ENCODE peak calls at places on chromosomes 16 and 17, in ten cellular contexts. H, S, K, N, P, C, T, J, R and I are unnamed samples.

GRCh38 chr16:69057400-69058378 is 47.8 kb upstream of the HAS3 start:
- DNase-seq in H (no peak), S (no peak), K (no peak), N (peak; percentile 82), P (peak; percentile 45), C (peak; percentile 77), T (no peak), J (peak; percentile 95), R (no peak), I (no peak)

GRCh38 chr17:17792551-17793377 is 44.0 kb downstream of the SREBF1 start:
- DNase-seq in H (no peak), S (no peak), K (no peak), N (peak; percentile 91), P (peak; percentile 84), C (no peak), T (no peak), J (no peak), R (peak; percentile 69), I (no peak)

GRCh38 chr16:50702725-50703124 is 9.3 kb downstream of the NOD2 start:
- DNase-seq in H (no peak), S (no peak), K (no peak), N (no peak), P (no peak), C (peak; percentile 88), T (no peak), J (no peak), R (no peak), I (no peak)

GRCh38 chr17:62650587-62650986 is 23.1 kb downstream of the MRC2 start:
- DNase-seq in H (no peak), S (no peak), K (no peak), N (peak; percentile 46), P (no peak), C (peak; percentile 76), T (no peak), J (no peak), R (no peak), I (no peak)

GRCh38 chr16:22670551-22670970 is 143.4 kb upstream of the HS3ST2 start:
- DNase-seq in H (peak; percentile 66), S (no peak), K (no peak), N (peak; percentile 56), P (peak; percentile 49), C (no peak), T (peak; percentile 9), J (peak; percentile 13), R (peak; percentile 94), I (peak; percentile 58)

GRCh38 chr16:55000595-55000994 is 69.9 kb downstream of the IRX5 start:
- DNase-seq in H (no peak), S (peak; percentile 3), K (no peak), N (peak; percentile 57), P (no peak), C (peak; percentile 63), T (no peak), J (peak; percentile 28), R (no peak), I (peak; percentile 26)

GRCh38 chr16:10871157-10871991 is 5.6 kb upstream of the CIITA start:
- DNase-seq in H (peak; percentile 45), S (peak; percentile 76), K (peak; percentile 49), N (peak; percentile 97), P (no peak), C (peak; percentile 94), T (peak; percentile 43), J (no peak), R (no peak), I (no peak)

GRCh38 chr17:46011711-46012505 is 12.9 kb downstream of the STH start:
- DNase-seq in H (no peak), S (no peak), K (no peak), N (no peak), P (no peak), C (no peak), T (no peak), J (no peak), R (peak; percentile 71), I (no peak)

GRCh38 chr17:345992-346785 is 6.4 kb downstream of the RPH3AL start:
- DNase-seq in H (no peak), S (no peak), K (no peak), N (no peak), P (no peak), C (no peak), T (no peak), J (no peak), R (no peak), I (no peak)

GRCh38 chr17:43020789-43021738 is 1.1 kb downstream of the VAT1 start:
- DNase-seq in H (peak; percentile 85), S (no peak), K (peak; percentile 32), N (peak; percentile 78), P (no peak), C (peak; percentile 76), T (no peak), J (peak; percentile 70), R (peak; percentile 82), I (peak; percentile 76)

GRCh38 chr17:39739020-39739884 is 1.5 kb downstream of the GRB7 start:
- DNase-seq in H (no peak), S (no peak), K (peak; percentile 93), N (peak; percentile 56), P (peak; percentile 39), C (peak; percentile 21), T (no peak), J (peak; percentile 80), R (peak; percentile 90), I (peak; percentile 92)

GRCh38 chr17:42522263-42522790 is 13.7 kb upstream of the NAGLU start:
- DNase-seq in H (no peak), S (no peak), K (no peak), N (no peak), P (no peak), C (no peak), T (no peak), J (no peak), R (peak; percentile 23), I (no peak)